ENCODE peak calls at places on chromosomes 3 and 15, in eight cellular contexts. T, H, C, I, N, A, P and D are unnamed samples.
A peak's percentile ranks its signal among the peaks of the same experiment; 100 is the strongest.

GRCh38 chr3:15959434-15959811 is 161.6 kb upstream of the ANKRD28 start:
- DNase-seq in H (no peak), I (no peak), A (no peak), N (no peak), P (no peak), T (no peak), C (peak; percentile 43), D (no peak)

GRCh38 chr3:175212896-175213295 is 353.8 kb downstream of the NAALADL2 start:
- DNase-seq in H (no peak), P (no peak), A (no peak), N (no peak), I (no peak), T (no peak), C (peak; percentile 21), D (peak; percentile 20)

GRCh38 chr3:123660900-123661299 is 76.0 kb upstream of the HACD2 start:
- DNase-seq in P (peak; percentile 90), C (peak; percentile 99), H (no peak), I (peak; percentile 90), N (no peak), T (peak; percentile 90), A (no peak), D (no peak)

GRCh38 chr3:100560426-100560825 is 49.0 kb upstream of the ADGRG7 start:
- DNase-seq in N (no peak), T (no peak), I (no peak), H (no peak), C (no peak), P (no peak), A (no peak), D (no peak)

GRCh38 chr3:3815206-3815605 is 16.0 kb downstream of the LRRN1 start:
- DNase-seq in P (no peak), I (no peak), H (no peak), N (no peak), A (no peak), T (no peak), C (peak; percentile 26), D (no peak)

GRCh38 chr3:195175076-195175475 is 95.9 kb downstream of the XXYLT1 start:
- DNase-seq in I (no peak), A (no peak), P (no peak), C (no peak), N (no peak), H (no peak), T (no peak), D (no peak)

GRCh38 chr3:36679384-36680200 is 84.8 kb downstream of the DCLK3 start:
- DNase-seq in I (no peak), T (no peak), N (no peak), H (no peak), A (no peak), C (peak; percentile 87), P (no peak), D (no peak)

GRCh38 chr15:54566654-54567053 is 588.4 kb downstream of the UNC13C start:
- DNase-seq in H (no peak), I (no peak), C (no peak), N (no peak), P (no peak), T (no peak), A (no peak), D (no peak)

GRCh38 chr15:49718234-49718633 is 97.4 kb downstream of the DTWD1 start:
- DNase-seq in A (no peak), I (no peak), H (no peak), N (no peak), P (no peak), C (no peak), T (no peak), D (no peak)

GRCh38 chr3:41248525-41248924 is 49.2 kb downstream of the CTNNB1 start:
- DNase-seq in T (no peak), I (no peak), P (no peak), H (no peak), A (no peak), N (no peak), C (no peak), D (no peak)

GRCh38 chr3:48240000-48240710 is 749 bp upstream of the ZNF589 start:
- DNase-seq in T (no peak), A (no peak), N (no peak), C (no peak), P (no peak), H (no peak), I (no peak), D (no peak)

GRCh38 chr3:189710620-189711388 is 79.6 kb downstream of the TP63 start:
- DNase-seq in A (no peak), P (peak; percentile 71), I (peak; percentile 18), T (no peak), N (peak; percentile 65), H (no peak), C (peak; percentile 98), D (peak; percentile 72)

GRCh38 chr3:101070260-101071121 is 77.3 kb upstream of the ABI3BP start:
- DNase-seq in I (peak; percentile 82), C (peak; percentile 2), H (no peak), N (peak; percentile 53), A (peak; percentile 65), T (peak; percentile 83), P (peak; percentile 70), D (peak; percentile 94)

GRCh38 chr15:92151741-92152140 is 241.9 kb upstream of the ST8SIA2 start:
- DNase-seq in I (no peak), C (no peak), H (no peak), N (no peak), P (no peak), A (no peak), T (no peak), D (no peak)

GRCh38 chr3:129161860-129162271 is 1.0 kb upstream of the ISY1 start:
- DNase-seq in P (peak; percentile 66), N (peak; percentile 33), I (peak; percentile 36), H (no peak), A (peak; percentile 51), C (no peak), T (no peak), D (peak; percentile 45)

GRCh38 chr15:41018534-41018933 is 65.3 kb downstream of the CHAC1 start:
- DNase-seq in C (peak; percentile 50), N (peak; percentile 42), H (no peak), T (no peak), I (peak; percentile 48), A (no peak), P (no peak), D (peak; percentile 11)

GRCh38 chr3:14538451-14539088 is 1.6 kb downstream of the GRIP2 start:
- DNase-seq in N (no peak), I (no peak), H (no peak), P (peak; percentile 43), T (no peak), C (no peak), A (no peak), D (no peak)

GRCh38 chr3:32432711-32433530 is 41.3 kb downstream of the CMTM7 start:
- DNase-seq in N (no peak), A (peak; percentile 60), H (no peak), T (no peak), C (no peak), I (peak; percentile 14), P (no peak), D (no peak)

GRCh38 chr3:8885806-8886205 is 77.5 kb downstream of the RAD18 start:
- DNase-seq in P (no peak), A (no peak), H (no peak), I (no peak), C (no peak), N (no peak), T (no peak), D (no peak)

GRCh38 chr3:152260026-152260425 is 8.7 kb upstream of the MBNL1 start:
- DNase-seq in N (no peak), P (no peak), C (peak; percentile 45), H (no peak), A (no peak), T (no peak), I (no peak), D (no peak)

GRCh38 chr3:62559831-62560445 is 186.6 kb upstream of the FEZF2 start:
- DNase-seq in H (no peak), C (peak; percentile 57), N (no peak), T (no peak), I (no peak), A (no peak), P (no peak), D (no peak)

GRCh38 chr15:74396445-74397238 is 29.2 kb upstream of the CYP11A1 start:
- DNase-seq in P (no peak), T (no peak), H (no peak), I (no peak), C (peak; percentile 80), N (peak; percentile 84), A (peak; percentile 22), D (peak; percentile 91)

DNA sequence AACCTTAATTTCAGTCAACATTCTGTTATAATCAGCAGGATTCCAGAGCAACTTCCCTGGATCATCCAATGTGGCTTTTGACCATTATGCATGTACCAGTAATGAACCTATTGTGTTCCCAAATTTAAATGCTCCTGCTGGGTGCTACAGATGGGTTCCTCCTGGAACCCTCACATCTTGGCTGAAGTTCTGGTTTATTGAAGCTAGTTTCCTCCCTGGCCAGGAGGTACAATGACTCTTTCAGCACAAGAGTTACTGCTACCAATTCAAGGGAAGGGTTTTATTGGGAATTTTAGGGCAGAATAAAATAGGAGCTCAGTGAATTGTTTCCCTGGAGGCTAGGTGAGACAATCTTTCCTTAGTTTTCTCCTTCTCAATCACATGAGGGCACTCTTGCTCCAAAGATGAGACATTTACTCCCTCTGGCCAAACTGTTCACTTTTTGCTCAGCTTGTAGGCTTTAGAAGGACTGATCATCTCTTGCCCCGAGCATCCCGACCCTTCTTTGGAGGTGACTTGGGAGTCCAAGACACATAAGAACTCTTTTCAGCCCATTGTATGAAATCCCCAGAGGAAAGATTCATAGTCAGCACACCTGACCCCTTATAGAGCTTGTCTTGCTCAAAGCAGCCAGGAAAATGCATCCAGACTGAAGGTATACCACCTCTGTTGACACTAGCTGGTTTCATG is 8.8 kb upstream of the NPHP3 start:
- DNase-seq in A (peak; percentile 12), P (no peak), I (no peak), T (no peak), H (no peak), C (peak; percentile 63), N (peak; percentile 25), D (peak; percentile 48)
- TF ChIP-seq CTCF in A (no peak), P (peak; percentile 53), I (no peak), T (peak; percentile 8), H (peak; percentile 74), C (peak; percentile 52), N (peak; percentile 51), D (peak; percentile 52)

DNA sequence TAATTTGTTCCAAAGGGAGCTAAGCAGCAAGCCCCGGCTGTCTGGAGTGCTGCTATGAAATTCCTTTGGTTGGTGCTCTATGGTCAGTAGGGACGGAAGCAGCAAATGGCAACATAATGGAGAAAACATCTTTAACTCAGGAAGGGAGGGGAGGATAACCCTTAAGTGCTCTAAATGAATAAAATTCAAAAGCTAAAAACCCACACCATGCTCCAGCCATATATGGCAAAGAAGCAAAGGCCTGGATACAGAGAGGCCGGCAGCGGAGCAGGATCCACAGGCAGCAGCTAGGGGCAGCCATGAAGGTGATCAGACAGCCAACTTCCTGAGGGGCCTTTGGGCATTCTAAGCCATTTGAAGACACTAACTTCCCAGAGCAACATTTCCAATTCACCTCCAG is 38.9 kb downstream of the IL17RD start:
- DNase-seq in T (no peak), C (no peak), N (no peak), I (no peak), H (no peak), A (no peak), P (no peak), D (no peak)
- TF ChIP-seq CTCF in T (no peak), C (no peak), N (no peak), I (no peak), H (peak; percentile 29), A (no peak), P (no peak), D (no peak)

GRCh38 chr3:188349276-188349962 is 195.5 kb downstream of the LPP start:
- DNase-seq in T (no peak), A (no peak), I (no peak), C (no peak), N (no peak), H (no peak), P (no peak), D (peak; percentile 56)
- TF ChIP-seq CTCF in T (no peak), A (no peak), I (no peak), C (peak; percentile 22), N (no peak), H (no peak), P (no peak), D (no peak)

GRCh38 chr3:52197842-52198625 is at the start of gene ALAS1:
- DNase-seq in H (peak; percentile 97), N (peak; percentile 95), A (peak; percentile 91), T (peak; percentile 98), I (peak; percentile 94), P (peak; percentile 96), C (peak; percentile 88), D (peak; percentile 95)
- TF ChIP-seq CTCF in H (peak; percentile 70), N (no peak), A (no peak), T (peak; percentile 47), I (no peak), P (peak; percentile 23), C (peak; percentile 8), D (no peak)